ENCODE peak calls at places on chromosomes 6 and 20, in ten cellular contexts. Z is heart right ventricle; H is aorta; M is esophagus squamous epithelium; J is DND-41; W is CD8-positive, alpha-beta memory T cell; L is mesendoderm; D is prostate gland; I is adipocyte; O is SK-N-SH. K is an unnamed sample.
A peak's percentile ranks its signal among the peaks of the same experiment; 100 is the strongest.

GRCh38 chr6:31639449-31639861 is 13.0 kb downstream of the BAG6 start:
- DNase-seq in Z (no peak), H (no peak), M (no peak), J (no peak), W (no peak), L (no peak), D (no peak), I (peak; percentile 23), O (no peak), K (no peak)

GRCh38 chr6:30757261-30757935 is 13.1 kb upstream of the IER3 start:
- DNase-seq in Z (no peak), H (no peak), M (no peak), J (no peak), W (no peak), L (no peak), D (no peak), I (no peak), O (no peak), K (no peak)

GRCh38 chr6:34239240-34239825 is 2.7 kb downstream of the HMGA1 start:
- DNase-seq in Z (no peak), H (peak; percentile 51), M (no peak), J (no peak), W (no peak), L (peak; percentile 36), D (no peak), I (no peak), O (no peak), K (no peak)

GRCh38 chr6:106194949-106195919 is 109.1 kb downstream of the PRDM1 start:
- DNase-seq in Z (no peak), H (no peak), M (no peak), J (no peak), W (no peak), L (peak; percentile 38), D (no peak), I (peak; percentile 17), O (no peak), K (peak; percentile 56)

GRCh38 chr6:37010402-37010892 is 5.0 kb downstream of the FGD2 start:
- DNase-seq in Z (no peak), H (no peak), M (no peak), J (no peak), W (peak; percentile 25), L (no peak), D (no peak), I (no peak), O (no peak), K (no peak)

GRCh38 chr6:134419717-134420116 is 101.8 kb upstream of the SGK1 start:
- DNase-seq in Z (no peak), H (no peak), M (no peak), J (no peak), W (no peak), L (no peak), D (no peak), I (no peak), O (no peak), K (no peak)

GRCh38 chr20:56953055-56953586 is 313.3 kb downstream of the BMP7 start:
- DNase-seq in Z (no peak), H (no peak), M (no peak), J (no peak), W (no peak), L (no peak), D (no peak), I (no peak), O (no peak), K (no peak)

GRCh38 chr20:44637042-44637441 is 14.5 kb downstream of the ADA start:
- DNase-seq in Z (no peak), H (no peak), M (no peak), J (no peak), W (no peak), L (no peak), D (no peak), I (no peak), O (no peak), K (no peak)

GRCh38 chr6:14384175-14384949 is 266.8 kb downstream of the CD83 start:
- DNase-seq in Z (no peak), H (no peak), M (no peak), J (no peak), W (no peak), L (no peak), D (no peak), I (no peak), O (no peak), K (no peak)

GRCh38 chr6:41836022-41836659 is 48.6 kb downstream of the TOMM6 start:
- DNase-seq in Z (no peak), H (no peak), M (no peak), J (no peak), W (no peak), L (no peak), D (no peak), I (peak; percentile 71), O (no peak), K (no peak)

GRCh38 chr6:33248643-33248931 is 23.1 kb downstream of the VPS52 start:
- DNase-seq in Z (no peak), H (no peak), M (peak; percentile 60), J (no peak), W (no peak), L (no peak), D (no peak), I (peak; percentile 70), O (no peak), K (no peak)

GRCh38 chr6:167127785-167128531 is 5.1 kb downstream of the CCR6 start:
- DNase-seq in Z (no peak), H (no peak), M (no peak), J (no peak), W (no peak), L (no peak), D (no peak), I (no peak), O (no peak), K (no peak)
- H3K4me1 ChIP-seq in Z (no peaks in the 10 kb centered on the region), H (no peaks in the 10 kb centered on the region), M (no peaks in the 10 kb centered on the region), J (no peaks in the 10 kb centered on the region), W (peaks cover 21% of the 10 kb centered on the region), L (no peaks in the 10 kb centered on the region), D (no peaks in the 10 kb centered on the region), I (no peaks in the 10 kb centered on the region), O (no peaks in the 10 kb centered on the region), K (peaks cover 87% of the 10 kb centered on the region)

DNA sequence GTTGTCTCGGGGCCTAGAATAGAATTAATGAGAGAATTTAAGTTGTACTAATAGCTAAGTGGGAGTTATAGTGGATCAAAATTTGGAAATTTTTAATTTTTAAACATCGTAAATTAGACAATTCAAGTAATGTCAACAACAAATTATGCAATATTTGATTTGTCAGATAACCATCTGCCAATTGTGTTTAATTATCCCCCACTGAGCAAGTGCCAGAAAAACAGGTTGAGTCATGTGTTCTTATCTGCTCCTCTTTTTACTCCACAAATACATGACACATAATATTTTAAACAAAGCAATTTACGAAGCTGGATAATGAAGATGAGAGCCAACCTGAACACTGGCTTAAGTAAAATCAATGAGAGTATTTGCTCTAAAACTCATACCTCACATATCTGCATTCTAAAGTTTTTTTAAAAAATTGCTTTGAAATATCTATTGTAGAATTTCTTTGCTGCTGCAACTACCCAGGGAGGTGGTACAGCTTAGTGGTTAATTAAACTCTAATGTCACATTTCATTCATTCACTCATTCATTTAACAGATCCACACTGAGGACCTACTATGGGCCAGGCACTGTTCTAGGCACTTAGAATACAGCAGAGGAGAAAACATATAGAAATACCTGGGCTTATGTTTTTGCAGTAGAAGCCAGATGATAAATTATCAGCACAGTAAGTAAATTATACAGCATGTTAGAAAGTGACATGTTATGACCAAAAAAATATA is 57.1 kb upstream of the MAP7 start:
- DNase-seq in Z (no peak), H (no peak), M (no peak), J (no peak), W (no peak), L (no peak), D (peak; percentile 31), I (no peak), O (no peak), K (no peak)
- H3K4me3 ChIP-seq in Z (no peak overlapping the region), H (no peak overlapping the region), M (no peak overlapping the region), J (no peak overlapping the region), W (no peak overlapping the region), L (no peak overlapping the region), D (no peak overlapping the region), I (no peak overlapping the region), O (no peak overlapping the region), K (no peak overlapping the region)

GRCh38 chr20:60820149-60820548 is 431.9 kb upstream of the CDH4 start:
- DNase-seq in Z (no peak), H (no peak), M (no peak), J (no peak), W (no peak), L (no peak), D (no peak), I (no peak), O (no peak), K (no peak)

GRCh38 chr20:60816901-60817300 is 435.2 kb upstream of the CDH4 start:
- DNase-seq in Z (no peak), H (no peak), M (no peak), J (no peak), W (no peak), L (no peak), D (no peak), I (no peak), O (no peak), K (no peak)

GRCh38 chr20:60823001-60823649 is 428.9 kb upstream of the CDH4 start:
- DNase-seq in Z (no peak), H (no peak), M (no peak), J (no peak), W (no peak), L (no peak), D (no peak), I (no peak), O (no peak), K (no peak)

GRCh38 chr20:60819511-60819910 is 432.6 kb upstream of the CDH4 start:
- DNase-seq in Z (no peak), H (no peak), M (no peak), J (peak; percentile 24), W (no peak), L (no peak), D (no peak), I (no peak), O (no peak), K (no peak)

DNA sequence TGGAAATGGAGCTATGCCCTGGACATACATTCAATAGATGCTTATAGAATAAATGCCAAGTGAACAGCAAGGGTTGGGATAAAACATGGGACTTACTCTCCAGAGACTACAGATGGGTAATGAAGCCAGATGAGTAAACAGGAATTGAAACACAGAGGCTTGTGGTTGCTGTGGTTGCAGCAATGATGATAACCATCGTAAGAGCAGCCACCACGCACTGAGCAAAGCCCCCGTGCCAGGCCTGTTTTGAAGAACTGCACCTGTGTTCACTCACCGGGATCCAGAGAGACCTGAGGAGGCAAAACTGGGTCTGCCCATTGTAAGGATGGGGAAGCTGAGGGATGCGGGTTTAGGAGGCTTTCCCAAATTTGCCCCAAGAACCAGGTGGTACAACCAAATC is 431.1 kb upstream of the CDH4 start:
- DNase-seq in Z (no peak), H (no peak), M (no peak), J (peak; percentile 81), W (no peak), L (no peak), D (no peak), I (no peak), O (no peak), K (peak; percentile 39)
- H3K27me3 ChIP-seq in Z (peaks cover 17% of the 10 kb centered on the region), H (no peaks in the 10 kb centered on the region), M (no peaks in the 10 kb centered on the region), J (no peaks in the 10 kb centered on the region), W (no peaks in the 10 kb centered on the region), L (no peaks in the 10 kb centered on the region), D (peaks cover 2% of the 10 kb centered on the region), I (peaks cover 6% of the 10 kb centered on the region), O (no peaks in the 10 kb centered on the region), K (no peaks in the 10 kb centered on the region)

DNA sequence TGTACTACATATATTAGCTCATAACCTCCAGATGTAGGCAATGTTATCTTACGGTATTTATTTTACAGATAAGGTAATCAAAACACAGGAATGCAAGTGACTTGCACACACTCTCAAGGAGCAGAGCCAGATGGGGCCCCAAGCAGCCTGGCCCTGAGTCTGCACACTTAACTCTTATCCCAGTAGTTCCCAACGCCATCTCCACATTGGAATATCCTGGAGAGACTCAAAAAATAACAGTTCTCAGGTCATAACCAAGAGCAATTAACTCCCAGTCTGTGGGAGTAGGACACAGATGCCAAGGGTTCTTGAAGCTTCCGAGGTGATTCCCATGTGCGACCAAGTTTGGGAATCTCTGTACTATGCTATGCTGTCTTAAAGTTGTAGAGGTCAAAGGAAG is 398.7 kb downstream of the PHF3 start:
- DNase-seq in Z (no peak), H (no peak), M (no peak), J (no peak), W (no peak), L (no peak), D (no peak), I (no peak), O (no peak), K (no peak)
- H3K4me1 ChIP-seq in Z (no peaks in the 10 kb centered on the region), H (no peaks in the 10 kb centered on the region), M (no peaks in the 10 kb centered on the region), J (no peaks in the 10 kb centered on the region), W (no peaks in the 10 kb centered on the region), L (no peaks in the 10 kb centered on the region), D (no peaks in the 10 kb centered on the region), I (no peaks in the 10 kb centered on the region), O (peaks cover 6% of the 10 kb centered on the region), K (no peaks in the 10 kb centered on the region)